ENCODE peak calls at places on chromosomes 11 and 22, in nine cellular contexts. T is HCT116, Q is PC-3, D is GM23338, M is hepatocyte, B is Karpas-422, C is GM23248, Y is PC-9, G is MM.1S. I is an unnamed sample.

GRCh38 chr11:70108250-70108649 is 30.1 kb downstream of the ANO1 start:
- DNase-seq in D (no peak), B (no peak), Y (no peak), M (peak; percentile 48), C (peak; percentile 76), T (no peak), Q (no peak), G (no peak), I (no peak)

GRCh38 chr22:29820941-29821789 is 16.9 kb downstream of the ASCC2 start:
- DNase-seq in D (no peak), G (no peak), M (peak; percentile 92), B (peak; percentile 65), C (peak; percentile 83), T (peak; percentile 49), Y (peak; percentile 100), Q (peak; percentile 94), I (no peak)

GRCh38 chr11:123356539-123356938 is 73.5 kb upstream of the GRAMD1B start:
- DNase-seq in C (no peak), D (no peak), T (no peak), Y (no peak), Q (no peak), M (no peak), G (no peak), B (no peak), I (no peak)

GRCh38 chr11:121741954-121742361 is 289.2 kb upstream of the SORL1-AS1 start:
- DNase-seq in M (peak; percentile 72), Q (no peak), T (no peak), Y (no peak), B (no peak), G (no peak), D (no peak), C (peak; percentile 59), I (no peak)

GRCh38 chr11:77381749-77382693 is 80.5 kb upstream of the GDPD4 start:
- DNase-seq in Y (no peak), Q (peak; percentile 12), M (peak; percentile 16), T (no peak), D (no peak), C (peak; percentile 48), G (no peak), B (peak; percentile 33), I (no peak)

GRCh38 chr11:45530776-45531175 is 134.6 kb downstream of the CHST1 start:
- DNase-seq in D (no peak), T (no peak), G (no peak), B (no peak), C (no peak), Y (no peak), Q (no peak), M (no peak), I (no peak)

GRCh38 chr11:128318856-128319474 is 268.4 kb downstream of the ETS1 start:
- DNase-seq in G (no peak), T (no peak), Y (no peak), Q (no peak), B (no peak), C (no peak), D (no peak), M (no peak), I (peak; percentile 14)

GRCh38 chr11:134270250-134270714 is 5.9 kb upstream of the GLB1L3 start:
- DNase-seq in B (no peak), M (no peak), Y (no peak), T (peak; percentile 22), D (peak; percentile 83), Q (peak; percentile 52), C (no peak), G (peak; percentile 66), I (no peak)

DNA sequence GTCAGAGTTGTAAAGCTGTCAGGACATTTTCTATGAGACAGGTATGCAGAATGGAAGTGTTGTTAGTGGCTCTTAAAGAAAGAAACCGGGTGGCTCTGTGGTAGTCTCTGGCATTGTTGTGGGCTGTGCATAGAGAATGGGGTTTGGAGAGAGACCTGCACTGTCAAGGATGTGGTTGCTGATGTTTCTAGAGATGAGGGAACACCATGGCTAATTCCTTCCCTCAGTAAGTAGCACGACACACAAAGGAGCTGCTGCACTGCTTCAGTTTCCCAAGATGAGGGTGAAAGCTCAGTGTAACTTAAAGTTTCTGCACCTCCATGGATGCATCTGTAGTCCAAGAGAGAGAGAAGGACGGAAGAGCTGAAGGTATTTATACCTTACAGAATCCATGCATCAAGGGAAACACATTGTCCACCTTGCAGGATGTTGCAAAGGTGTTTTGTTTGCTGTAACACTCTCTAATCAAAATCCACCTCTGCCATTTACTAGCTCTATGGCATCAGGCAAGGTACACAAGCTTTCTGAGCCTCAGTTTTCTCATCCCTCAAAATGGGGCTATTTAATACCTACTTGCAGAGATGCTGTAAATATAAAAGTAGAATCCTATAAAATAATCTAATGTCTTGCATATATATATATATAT is 21.8 kb upstream of the SPON1 start:
- DNase-seq in C (no peak), G (no peak), M (no peak), D (no peak), Q (no peak), T (no peak), B (no peak), Y (no peak), I (no peak)
- H3K4me2 ChIP-seq in C (no peak overlapping the region), G (no peak overlapping the region), M (no peak overlapping the region), D (no peak overlapping the region), Q (peak overlapping the region; percentile 54), T (peak overlapping the region; percentile 66), B (no peak overlapping the region), Y (peak overlapping the region; percentile 68), I (no peak overlapping the region)

GRCh38 chr11:1101318-1102089 is 26.8 kb downstream of the MUC2 start:
- DNase-seq in Q (no peak), G (no peak), Y (no peak), T (no peak), D (no peak), M (no peak), B (no peak), C (no peak), I (no peak)
- H3K9me2 ChIP-seq in Q (no peaks in the 10 kb centered on the region), G (no peaks in the 10 kb centered on the region), Y (no peaks in the 10 kb centered on the region), T (no peaks in the 10 kb centered on the region), D (no peaks in the 10 kb centered on the region), M (no peaks in the 10 kb centered on the region), B (no peaks in the 10 kb centered on the region), C (no peaks in the 10 kb centered on the region), I (no peaks in the 10 kb centered on the region)

GRCh38 chr11:113774174-113774503 is 647 bp upstream of the ZW10 start:
- DNase-seq in T (no peak), G (no peak), Q (no peak), B (no peak), C (no peak), Y (no peak), D (no peak), M (no peak), I (no peak)

GRCh38 chr11:113781682-113782081 is 2.1 kb downstream of the CLDN25 start:
- DNase-seq in M (peak; percentile 24), Y (peak; percentile 41), D (peak; percentile 47), B (no peak), Q (peak; percentile 26), T (no peak), G (no peak), C (no peak), I (no peak)

GRCh38 chr11:113782134-113782533 is 2.5 kb downstream of the CLDN25 start:
- DNase-seq in C (no peak), T (no peak), Y (no peak), G (no peak), D (no peak), M (no peak), Q (no peak), B (no peak), I (no peak)

GRCh38 chr11:113779496-113779895 is at the start of gene CLDN25:
- DNase-seq in C (no peak), Y (no peak), T (no peak), M (no peak), B (no peak), Q (no peak), G (no peak), D (no peak), I (no peak)

DNA sequence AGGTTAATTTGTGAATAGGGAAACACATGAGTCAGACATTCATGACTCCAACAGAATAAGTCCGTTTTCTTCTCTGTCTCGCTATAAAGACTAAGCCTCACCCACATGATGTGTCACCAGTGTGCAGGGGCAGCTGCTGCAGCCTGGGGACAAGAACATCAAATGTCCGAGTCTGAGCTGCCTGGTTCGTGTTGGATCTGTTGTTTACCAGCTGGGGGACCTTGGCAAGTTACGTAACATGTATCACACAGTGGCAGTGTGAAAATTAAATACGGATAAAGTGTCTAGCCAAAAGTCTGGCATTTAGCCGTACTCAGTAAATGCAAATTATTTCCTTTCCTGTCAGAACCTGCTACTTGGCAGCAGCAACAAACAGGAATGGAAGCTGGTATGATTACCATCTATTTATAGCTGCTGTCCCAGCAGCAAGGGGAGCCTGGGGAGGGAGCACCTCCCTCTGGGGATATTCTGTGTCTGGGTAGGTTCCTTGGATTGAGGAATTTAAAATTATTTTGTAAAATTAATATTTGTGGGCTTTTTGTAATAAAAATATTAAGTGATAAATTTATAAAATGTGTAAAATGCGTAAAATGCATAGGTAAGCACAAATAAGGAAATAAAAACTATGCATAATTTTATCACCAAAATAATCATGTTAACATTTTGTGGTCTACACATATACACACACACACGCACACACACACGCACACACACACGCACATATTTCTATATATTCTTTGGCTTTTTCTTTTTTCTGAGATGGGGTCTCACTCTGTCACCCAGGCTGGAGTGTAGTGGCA is 1.3 kb upstream of the CLDN25 start:
- DNase-seq in M (peak; percentile 43), Y (peak; percentile 67), T (no peak), G (no peak), Q (peak; percentile 84), B (no peak), D (no peak), C (peak; percentile 83), I (no peak)
- H3K4me3 ChIP-seq in M (no peak overlapping the region), Y (no peak overlapping the region), T (no peak overlapping the region), G (no peak overlapping the region), Q (peak overlapping the region; percentile 55), B (no peak overlapping the region), D (no peak overlapping the region), C (peak overlapping the region; percentile 38), I (no peak overlapping the region)

DNA sequence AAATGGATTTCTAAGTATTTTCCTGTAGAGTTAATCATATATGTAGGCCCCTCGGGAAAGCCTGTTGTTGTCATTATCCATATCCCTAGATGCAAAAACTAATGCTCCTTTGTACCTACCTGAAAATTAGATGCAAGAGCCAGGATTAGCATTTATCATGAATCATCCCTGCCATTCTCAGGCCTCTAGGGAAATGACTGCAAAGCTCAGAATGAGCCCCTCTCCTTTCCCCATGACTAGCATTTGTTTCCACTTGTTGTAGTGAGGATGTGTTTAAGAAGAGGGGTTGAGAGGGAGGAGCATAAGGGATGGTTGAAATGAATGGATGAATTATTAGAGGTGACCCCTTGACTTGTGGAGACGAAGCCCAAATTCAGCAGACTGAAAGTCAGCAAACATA is 537.9 kb downstream of the NTM start:
- DNase-seq in D (no peak), T (no peak), B (no peak), M (no peak), C (peak; percentile 36), G (no peak), Q (no peak), Y (no peak), I (no peak)
- H3K4me2 ChIP-seq in D (no peak overlapping the region), T (no peak overlapping the region), B (no peak overlapping the region), M (no peak overlapping the region), C (no peak overlapping the region), G (no peak overlapping the region), Q (no peak overlapping the region), Y (no peak overlapping the region), I (no peak overlapping the region)

DNA sequence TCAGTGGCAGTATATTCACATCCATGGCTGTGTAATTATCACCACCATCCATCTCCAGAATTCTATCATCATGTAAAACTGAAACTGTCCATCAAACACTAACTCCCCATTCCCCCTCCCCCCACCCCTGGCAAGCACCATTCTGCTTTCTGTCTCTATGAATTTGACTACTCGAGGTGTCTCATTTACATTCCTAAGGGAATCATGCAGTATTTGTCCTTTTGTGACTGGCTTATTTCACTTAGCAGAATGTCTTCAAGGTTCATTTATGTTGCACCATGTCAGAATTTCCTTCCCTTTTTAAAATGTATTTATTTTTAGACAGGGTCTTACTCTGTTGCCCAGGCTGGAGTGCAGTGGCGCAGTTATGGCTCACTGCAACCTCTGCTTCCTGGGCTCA is 20.3 kb downstream of the DERL3 start:
- DNase-seq in C (no peak), T (no peak), B (peak; percentile 76), G (no peak), Q (no peak), Y (no peak), D (no peak), M (no peak), I (no peak)
- H3K9me2 ChIP-seq in C (no peaks in the 10 kb centered on the region), T (no peaks in the 10 kb centered on the region), B (no peaks in the 10 kb centered on the region), G (no peaks in the 10 kb centered on the region), Q (no peaks in the 10 kb centered on the region), Y (no peaks in the 10 kb centered on the region), D (peaks cover 4% of the 10 kb centered on the region), M (no peaks in the 10 kb centered on the region), I (no peaks in the 10 kb centered on the region)

I was measured in OCI-LY7.